ENCODE peak calls at places on chromosome 11, in six cellular contexts. D, K, G, Y, H and W are unnamed samples.

GRCh38 chr11:32173435-32173834 is 82.6 kb downstream of the RCN1 start:
- DNase-seq in K (peak), H (peak), Y (peak), D (peak), G (no peak), W (peak)

GRCh38 chr11:8794126-8794525 is 111.5 kb downstream of the RPL27A start:
- DNase-seq in D (no peak), K (no peak), G (no peak), Y (no peak), H (no peak), W (no peak)

GRCh38 chr11:69216609-69217008 is 60.9 kb downstream of the SMIM38 start:
- DNase-seq in H (no peak), Y (peak), K (no peak), D (no peak), G (no peak), W (no peak)

GRCh38 chr11:116390963-116391362 is 381.8 kb downstream of the BUD13 start:
- DNase-seq in K (no peak), G (no peak), H (no peak), D (no peak), Y (no peak), W (no peak)

GRCh38 chr11:64359712-64360402 is 895 bp downstream of the RPS6KA4 start:
- DNase-seq in H (no peak), Y (no peak), D (no peak), G (no peak), K (no peak), W (no peak)

GRCh38 chr11:95413021-95413420 is 182.0 kb upstream of the SESN3 start:
- DNase-seq in K (no peak), Y (no peak), D (no peak), G (no peak), H (no peak), W (no peak)

GRCh38 chr11:44681698-44682097 is 45.1 kb upstream of the TSPAN18 start:
- DNase-seq in Y (no peak), G (no peak), D (no peak), K (no peak), H (peak), W (no peak)

GRCh38 chr11:35009941-35010337 is 93.5 kb downstream of the PDHX start:
- DNase-seq in K (peak), H (no peak), Y (no peak), D (no peak), G (no peak), W (no peak)

GRCh38 chr11:110897035-110897434 is 184.8 kb upstream of the ARHGAP20 start:
- DNase-seq in D (no peak), Y (no peak), H (no peak), K (no peak), G (no peak), W (no peak)

GRCh38 chr11:18669629-18670162 is 28.9 kb upstream of the TMEM86A start:
- DNase-seq in Y (no peak), G (no peak), D (no peak), H (no peak), K (no peak), W (no peak)

GRCh38 chr11:75689861-75690641 is 21.2 kb upstream of the MAP6 start:
- DNase-seq in Y (no peak), D (no peak), G (no peak), H (no peak), K (no peak), W (no peak)

GRCh38 chr11:45869551-45869950 is 15.9 kb upstream of the MAPK8IP1 start:
- DNase-seq in H (no peak), D (no peak), G (no peak), K (no peak), Y (no peak), W (no peak)

GRCh38 chr11:83070878-83071640 is 638 bp downstream of the RAB30 start:
- DNase-seq in G (peak), Y (peak), K (peak), D (no peak), H (peak), W (peak)

GRCh38 chr11:1743587-1744136 is 6.7 kb downstream of the IFITM10 start:
- DNase-seq in K (no peak), Y (no peak), G (no peak), D (no peak), H (no peak), W (peak)

GRCh38 chr11:103850419-103851165 is 185.8 kb upstream of the DDI1 start:
- DNase-seq in Y (no peak), D (no peak), K (no peak), G (no peak), H (no peak), W (no peak)

GRCh38 chr11:73425118-73425517 is 48.9 kb downstream of the RELT start:
- DNase-seq in G (no peak), K (no peak), H (peak), Y (no peak), D (no peak), W (no peak)

GRCh38 chr11:65493367-65494176 is 5.3 kb upstream of the MALAT1 start:
- DNase-seq in G (peak), Y (peak), H (peak), K (peak), D (no peak), W (peak)

GRCh38 chr11:112516261-112516660 is 255.6 kb upstream of the PLET1 start:
- DNase-seq in Y (no peak), G (no peak), H (no peak), D (no peak), K (no peak), W (no peak)

GRCh38 chr11:6693342-6694228 is 10.4 kb upstream of the MRPL17 start:
- DNase-seq in H (peak), D (no peak), G (no peak), K (no peak), Y (no peak), W (no peak)

GRCh38 chr11:13465909-13466371 is 2.9 kb upstream of the BTBD10 start:
- DNase-seq in H (peak), D (peak), K (peak), Y (peak), G (no peak), W (no peak)

GRCh38 chr11:66448523-66448922 is 9.9 kb upstream of the MRPL11 start:
- DNase-seq in G (no peak), Y (no peak), D (no peak), K (no peak), H (no peak), W (no peak)

GRCh38 chr11:34165786-34166557 is 60.5 kb downstream of the NAT10 start:
- DNase-seq in K (no peak), H (peak), G (no peak), Y (no peak), D (peak), W (no peak)

GRCh38 chr11:36165638-36166389 is 123.4 kb downstream of the COMMD9 start:
- DNase-seq in Y (no peak), D (no peak), K (no peak), H (no peak), G (no peak), W (no peak)

GRCh38 chr11:128628686-128629085 is 41.3 kb upstream of the ETS1 start:
- DNase-seq in D (no peak), G (no peak), H (no peak), Y (no peak), K (no peak), W (no peak)

GRCh38 chr11:1832181-1832988 is 2.4 kb upstream of the SYT8 start:
- DNase-seq in G (no peak), D (peak), K (peak), H (peak), Y (peak), W (peak)

GRCh38 chr11:110317516-110317932 is 21.1 kb upstream of the RDX start:
- DNase-seq in G (no peak), D (peak), K (no peak), H (peak), Y (no peak), W (no peak)

GRCh38 chr11:68047437-68048290 is 8.8 kb downstream of the TCIRG1 start:
- DNase-seq in G (no peak), K (no peak), D (no peak), H (no peak), Y (no peak), W (no peak)

GRCh38 chr11:8597182-8597581 is 3.2 kb upstream of the STK33 start:
- DNase-seq in H (no peak), D (no peak), G (no peak), K (peak), Y (no peak), W (no peak)

GRCh38 chr11:67463680-67464410 is 5.2 kb downstream of the TMEM134 start:
- DNase-seq in H (peak), G (peak), D (peak), K (peak), Y (peak), W (peak)

GRCh38 chr11:32658639-32659406 is 75.2 kb downstream of the EIF3M start:
- DNase-seq in Y (no peak), H (no peak), G (no peak), K (no peak), D (no peak), W (no peak)

GRCh38 chr11:29432719-29433325 is 584.0 kb downstream of the KCNA4 start:
- DNase-seq in D (peak), H (no peak), K (peak), Y (no peak), G (no peak), W (no peak)

GRCh38 chr11:111539426-111540113 is 950 bp upstream of the LAYN start:
- DNase-seq in K (no peak), H (no peak), G (no peak), Y (no peak), D (no peak), W (no peak)

GRCh38 chr11:33691051-33691864 is 9.4 kb downstream of the C11orf91 start:
- DNase-seq in Y (no peak), K (peak), D (no peak), G (no peak), H (peak), W (no peak)

GRCh38 chr11:34323601-34324000 is 34.2 kb downstream of the ABTB2 start:
- DNase-seq in G (no peak), Y (no peak), K (no peak), H (no peak), D (no peak), W (no peak)

GRCh38 chr11:93051181-93051580 is 81.7 kb downstream of the MTNR1B start:
- DNase-seq in Y (no peak), G (no peak), K (no peak), D (no peak), H (no peak), W (no peak)

GRCh38 chr11:116415095-116415494 is 357.7 kb downstream of the BUD13 start:
- DNase-seq in D (no peak), K (no peak), G (no peak), H (no peak), Y (no peak), W (no peak)

GRCh38 chr11:86954288-86955110 is 696 bp downstream of the FZD4 start:
- DNase-seq in K (peak), Y (peak), G (no peak), H (peak), D (peak), W (peak)

GRCh38 chr11:120220747-120221037 is 9.9 kb downstream of the OAF start:
- DNase-seq in H (no peak), D (no peak), Y (no peak), K (no peak), G (no peak), W (no peak)

GRCh38 chr11:120218695-120219033 is 7.8 kb downstream of the OAF start:
- DNase-seq in H (no peak), D (no peak), Y (no peak), G (no peak), K (no peak), W (no peak)

GRCh38 chr11:120219935-120220746 is 9.3 kb downstream of the OAF start:
- DNase-seq in Y (no peak), G (no peak), K (no peak), D (no peak), H (peak), W (no peak)

GRCh38 chr11:120217941-120218694 is 7.3 kb downstream of the OAF start:
- DNase-seq in D (no peak), G (peak), K (no peak), H (no peak), Y (peak), W (no peak)

GRCh38 chr11:120219157-120219934 is 8.5 kb downstream of the OAF start:
- DNase-seq in G (no peak), K (no peak), H (peak), Y (peak), D (no peak), W (peak)
- TF ChIP-seq CTCF in G (no peak), K (no peak), H (no peak), Y (no peak), D (no peak), W (no peak)

DNA sequence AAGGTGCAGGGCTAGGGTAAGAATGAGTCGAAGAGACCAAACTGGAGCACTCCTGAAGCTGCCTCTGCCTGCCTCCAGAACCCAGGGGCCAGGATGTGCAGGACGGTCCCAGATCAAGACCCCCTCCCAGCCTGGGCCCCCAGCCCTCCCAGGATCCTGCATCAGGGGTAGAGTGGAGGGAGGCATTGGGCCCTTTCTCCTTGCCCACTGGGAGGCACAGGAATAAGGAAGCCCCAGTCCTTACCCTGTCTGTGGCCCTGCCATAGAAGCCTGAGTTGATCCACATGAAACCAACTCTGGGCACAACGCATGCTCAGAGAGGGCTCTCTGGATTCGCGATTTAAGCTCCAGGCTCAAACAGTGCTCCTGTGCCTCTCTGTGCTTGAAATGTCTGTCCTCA is 661.8 kb upstream of the B3GAT1 start:
- DNase-seq in D (no peak), Y (no peak), G (no peak), H (no peak), K (no peak), W (no peak)
- TF ChIP-seq POLR2A in D (no peak), Y (no peak), G (no peak), H (no peak), K (no peak), W (no peak)

GRCh38 chr11:131253885-131254204 is 116.6 kb upstream of the NTM start:
- DNase-seq in G (no peak), D (no peak), Y (no peak), H (no peak), K (no peak), W (no peak)
- H3K4me3 ChIP-seq in G (no peak), D (no peak), Y (no peak), H (no peak), K (no peak), W (no peak)

DNA sequence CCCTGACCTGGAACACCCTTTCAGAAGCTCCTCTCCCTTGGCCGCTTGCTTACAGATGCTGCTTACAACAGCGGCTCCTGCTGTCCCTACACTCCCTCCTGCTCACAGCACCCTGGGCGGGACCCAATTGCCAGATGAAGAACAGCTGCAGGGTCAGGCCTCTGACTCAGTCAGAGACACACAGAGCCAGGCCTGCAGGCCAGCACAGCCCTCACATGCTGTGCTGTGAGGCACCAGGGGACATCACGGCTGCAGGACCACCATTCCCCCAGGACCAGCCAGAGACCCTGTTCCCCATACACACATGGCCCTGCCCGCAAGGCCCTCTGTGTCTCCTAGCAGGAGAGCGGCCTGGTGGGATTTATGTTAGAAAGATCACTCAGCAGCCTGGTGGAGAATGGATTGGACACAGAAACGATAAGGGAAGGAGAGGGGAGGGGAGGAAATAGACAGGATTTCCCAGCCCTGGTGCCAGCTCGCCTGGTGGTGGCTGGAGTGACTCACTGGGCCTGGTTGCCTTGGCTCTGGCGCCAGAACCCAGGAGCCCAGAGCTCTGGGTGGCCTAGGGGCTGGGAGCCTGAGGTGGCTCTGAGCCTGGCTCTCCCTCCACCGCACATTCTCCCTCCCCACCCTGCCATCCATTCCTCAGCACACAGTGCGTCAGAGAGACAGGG is 6.7 kb downstream of the CAPN5 start:
- DNase-seq in Y (peak), G (peak), D (peak), H (peak), K (peak), W (peak)
- TF ChIP-seq CTCF in Y (no peak), G (peak), D (no peak), H (peak), K (peak), W (peak)

GRCh38 chr11:10452211-10452767 is 2.8 kb upstream of the AMPD3 start:
- DNase-seq in K (no peak), Y (no peak), G (no peak), D (no peak), H (no peak), W (no peak)

GRCh38 chr11:10451399-10452116 is 3.5 kb upstream of the AMPD3 start:
- DNase-seq in Y (no peak), G (no peak), K (no peak), H (peak), D (no peak), W (no peak)

GRCh38 chr11:10453261-10453660 is 1.8 kb upstream of the AMPD3 start:
- DNase-seq in G (no peak), D (no peak), H (no peak), K (no peak), Y (no peak), W (no peak)

GRCh38 chr11:10454506-10454901 is 560 bp upstream of the AMPD3 start:
- DNase-seq in H (no peak), D (no peak), Y (no peak), G (no peak), K (no peak), W (no peak)

GRCh38 chr11:10450451-10451398 is 4.3 kb upstream of the AMPD3 start:
- DNase-seq in K (peak), H (peak), D (no peak), G (no peak), Y (peak), W (peak)
- TF ChIP-seq POLR2A in K (no peak), H (no peak), D (no peak), G (no peak), Y (peak), W (peak)

GRCh38 chr11:85759915-85760314 is 51.0 kb downstream of the SYTL2 start:
- DNase-seq in G (no peak), D (no peak), K (no peak), Y (no peak), H (no peak), W (no peak)

GRCh38 chr11:85758026-85758425 is 52.9 kb downstream of the SYTL2 start:
- DNase-seq in G (no peak), Y (no peak), K (no peak), D (no peak), H (no peak), W (no peak)

GRCh38 chr11:85756401-85757200 is 54.3 kb downstream of the SYTL2 start:
- DNase-seq in Y (no peak), G (no peak), H (no peak), D (no peak), K (no peak), W (no peak)

GRCh38 chr11:85755285-85755684 is 55.7 kb downstream of the SYTL2 start:
- DNase-seq in D (no peak), Y (no peak), G (no peak), H (no peak), K (no peak), W (no peak)

GRCh38 chr11:85758480-85759039 is 52.4 kb downstream of the SYTL2 start:
- DNase-seq in K (no peak), Y (no peak), H (no peak), G (no peak), D (no peak), W (no peak)
- H3K4me3 ChIP-seq in K (no peak), Y (no peak), H (no peak), G (no peak), D (no peak), W (no peak)

GRCh38 chr11:122023614-122024250 is 92.3 kb downstream of the BLID start:
- DNase-seq in G (no peak), D (no peak), H (no peak), K (no peak), Y (no peak), W (no peak)
- TF ChIP-seq CTCF in G (no peak), D (no peak), H (peak), K (peak), Y (no peak), W (no peak)

DNA sequence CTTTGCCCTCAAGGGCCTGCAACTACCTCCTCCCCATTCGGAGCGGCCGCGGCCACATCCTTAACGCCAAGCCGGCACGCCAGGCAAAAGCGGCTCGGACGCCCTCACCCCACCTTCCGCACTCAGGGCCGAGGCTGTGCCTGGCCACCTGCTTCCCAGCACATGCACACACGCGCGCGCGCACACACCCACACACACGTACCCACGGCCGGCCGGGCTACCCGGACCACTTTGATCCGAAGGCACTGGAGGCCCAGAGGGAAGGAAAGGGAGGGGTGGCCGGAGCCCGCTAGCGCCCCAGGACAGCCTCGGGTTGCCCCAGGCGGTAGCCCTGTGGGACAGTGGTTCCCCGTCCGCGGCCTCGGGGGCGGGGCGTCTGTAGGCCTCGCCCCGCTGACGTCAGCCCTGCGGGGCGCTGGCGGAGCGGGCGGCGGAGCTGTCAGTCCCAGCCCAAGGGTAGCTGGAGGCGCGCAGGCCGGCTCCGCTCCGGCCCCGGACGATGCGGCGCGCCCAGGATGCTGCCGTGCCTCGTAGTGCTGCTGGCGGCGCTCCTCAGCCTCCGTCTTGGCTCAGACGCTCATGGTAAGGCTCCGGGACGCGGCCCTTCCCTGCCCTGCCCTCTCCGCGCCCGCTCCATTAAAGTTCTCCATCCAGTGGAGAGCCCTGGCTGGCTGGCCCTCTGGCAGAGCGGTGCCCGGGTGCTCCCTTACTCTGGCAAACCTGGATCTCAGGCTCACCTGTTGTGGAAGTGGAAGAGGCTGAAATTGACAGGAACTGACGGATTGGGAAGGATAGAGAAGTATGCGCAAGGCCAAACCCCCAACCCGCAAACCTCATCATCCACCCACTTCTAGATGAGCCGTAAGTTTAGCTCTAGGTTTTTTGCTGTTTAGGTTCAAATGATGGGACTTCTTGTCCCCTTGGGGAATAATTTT is at the start of gene IL10RA:
- DNase-seq in K (peak), G (peak), H (peak), Y (peak), D (peak), W (peak)
- TF ChIP-seq POLR2A in K (no peak), G (peak), H (no peak), Y (peak), D (peak), W (peak)